ENCODE peak calls at places on chromosomes 16 and 17, in five cellular contexts. One of them, this sample, is unnamed.

GRCh38 chr17:76297436-76297835 is 10.6 kb downstream of the QRICH2 start:
- DNase-seq in A549: no peak
- DNase-seq in skeletal muscle cell: no peak
- DNase-seq in SK-N-SH: no peak
- DNase-seq in AG09309: no peak
- DNase-seq in this sample: no peak

GRCh38 chr16:77937473-77938195 is 84.7 kb upstream of the CLEC3A start:
- DNase-seq in A549: no peak
- DNase-seq in SK-N-SH: no peak
- DNase-seq in skeletal muscle cell: no peak
- DNase-seq in AG09309: no peak
- DNase-seq in this sample: no peak

GRCh38 chr17:9676742-9677387 is 31.5 kb downstream of the USP43 start:
- DNase-seq in skeletal muscle cell: no peak
- DNase-seq in A549: peak
- DNase-seq in AG09309: no peak
- DNase-seq in SK-N-SH: no peak
- DNase-seq in this sample: peak

GRCh38 chr17:39639566-39640458 is 2.9 kb downstream of the STARD3 start:
- DNase-seq in skeletal muscle cell: no peak
- DNase-seq in SK-N-SH: no peak
- DNase-seq in A549: no peak
- DNase-seq in AG09309: no peak
- DNase-seq in this sample: no peak

GRCh38 chr16:57240872-57241271 is 4.2 kb upstream of the ARL2BP start:
- DNase-seq in skeletal muscle cell: no peak
- DNase-seq in SK-N-SH: no peak
- DNase-seq in AG09309: no peak
- DNase-seq in A549: no peak
- DNase-seq in this sample: no peak

GRCh38 chr17:71033336-71033735 is 864.0 kb downstream of the KCNJ2 start:
- DNase-seq in skeletal muscle cell: no peak
- DNase-seq in AG09309: no peak
- DNase-seq in SK-N-SH: no peak
- DNase-seq in A549: no peak
- DNase-seq in this sample: no peak

GRCh38 chr17:77451894-77452852 is 311.4 kb downstream of the SEC14L1 start:
- DNase-seq in A549: no peak
- DNase-seq in AG09309: no peak
- DNase-seq in SK-N-SH: peak
- DNase-seq in skeletal muscle cell: no peak
- DNase-seq in this sample: no peak

GRCh38 chr17:31802502-31802901 is 56.5 kb downstream of the COPRS start:
- DNase-seq in skeletal muscle cell: no peak
- DNase-seq in AG09309: no peak
- DNase-seq in A549: no peak
- DNase-seq in SK-N-SH: no peak
- DNase-seq in this sample: no peak

GRCh38 chr17:75110307-75110937 is 653 bp downstream of the ARMC7 start:
- DNase-seq in SK-N-SH: no peak
- DNase-seq in skeletal muscle cell: no peak
- DNase-seq in AG09309: no peak
- DNase-seq in A549: no peak
- DNase-seq in this sample: no peak

GRCh38 chr16:2846511-2847310 is 11.3 kb downstream of the PRSS22 start:
- DNase-seq in skeletal muscle cell: peak
- DNase-seq in SK-N-SH: no peak
- DNase-seq in A549: peak
- DNase-seq in AG09309: peak
- DNase-seq in this sample: peak

GRCh38 chr16:27437946-27438345 is 36.0 kb downstream of the IL21R start:
- DNase-seq in skeletal muscle cell: no peak
- DNase-seq in A549: no peak
- DNase-seq in AG09309: no peak
- DNase-seq in SK-N-SH: peak
- DNase-seq in this sample: no peak

DNA sequence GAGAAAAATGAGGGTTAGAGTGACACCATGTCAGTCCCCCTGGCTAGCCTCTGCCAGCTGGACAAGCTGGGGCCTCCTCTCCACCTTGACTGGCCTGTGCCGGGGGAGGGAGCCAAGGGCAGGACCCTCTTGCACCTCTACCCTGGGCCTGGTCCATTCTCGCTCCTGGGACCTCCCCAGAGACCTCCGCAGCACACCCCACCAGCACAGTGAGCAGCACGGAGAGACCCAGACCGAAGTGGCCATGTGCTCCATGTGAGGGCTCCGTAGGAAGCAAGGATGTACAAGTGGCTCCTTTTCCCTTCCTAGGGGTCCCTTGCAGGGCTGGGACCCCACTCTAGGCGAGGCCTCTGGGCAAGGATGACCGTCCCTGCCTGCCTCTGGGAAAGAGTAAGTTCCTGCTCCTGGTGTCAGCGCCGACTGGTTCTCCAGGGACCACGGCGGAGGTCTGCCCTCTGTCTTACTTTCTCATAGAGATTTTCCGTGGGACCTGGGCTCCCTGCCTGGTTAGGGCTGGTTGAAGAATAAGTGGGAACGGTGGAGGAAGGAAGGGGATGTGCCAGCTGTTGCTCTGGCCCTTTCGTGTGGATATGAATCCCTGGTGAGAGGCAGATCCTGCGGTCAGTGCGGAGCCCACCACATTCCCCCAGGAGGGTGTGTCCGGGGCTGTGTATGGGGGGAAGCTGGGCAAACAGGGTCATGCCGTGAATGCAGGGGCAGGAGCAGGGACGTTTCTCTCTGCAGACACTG is 124.2 kb downstream of the METRNL start:
- DNase-seq in A549: no peak
- DNase-seq in skeletal muscle cell: no peak
- DNase-seq in AG09309: no peak
- DNase-seq in SK-N-SH: no peak
- DNase-seq in this sample: no peak
- H3K4me3 ChIP-seq in A549: no peak
- H3K4me3 ChIP-seq in skeletal muscle cell: no peak
- H3K4me3 ChIP-seq in AG09309: no peak
- H3K4me3 ChIP-seq in SK-N-SH: no peak
- H3K4me3 ChIP-seq in this sample: no peak

GRCh38 chr16:89505204-89506112 is 2.7 kb upstream of the SPG7 start:
- DNase-seq in AG09309: no peak
- DNase-seq in SK-N-SH: no peak
- DNase-seq in skeletal muscle cell: peak
- DNase-seq in A549: peak
- DNase-seq in this sample: peak
- H3K4me3 ChIP-seq in AG09309: no peak
- H3K4me3 ChIP-seq in SK-N-SH: no peak
- H3K4me3 ChIP-seq in skeletal muscle cell: no peak
- H3K4me3 ChIP-seq in A549: peak
- H3K4me3 ChIP-seq in this sample: no peak

GRCh38 chr17:17044846-17045561 is 2.7 kb downstream of the MPRIP start:
- DNase-seq in A549: no peak
- DNase-seq in SK-N-SH: peak
- DNase-seq in AG09309: peak
- DNase-seq in skeletal muscle cell: peak
- DNase-seq in this sample: no peak
- H3K4me3 ChIP-seq in A549: peak
- H3K4me3 ChIP-seq in SK-N-SH: peak
- H3K4me3 ChIP-seq in AG09309: peak
- H3K4me3 ChIP-seq in skeletal muscle cell: peak
- H3K4me3 ChIP-seq in this sample: peak

GRCh38 chr17:73834684-73835343 is 190.6 kb upstream of the SDK2 start:
- DNase-seq in A549: no peak
- DNase-seq in skeletal muscle cell: no peak
- DNase-seq in AG09309: no peak
- DNase-seq in SK-N-SH: no peak
- DNase-seq in this sample: no peak

GRCh38 chr17:73831699-73832098 is 187.5 kb upstream of the SDK2 start:
- DNase-seq in skeletal muscle cell: no peak
- DNase-seq in A549: no peak
- DNase-seq in SK-N-SH: no peak
- DNase-seq in AG09309: no peak
- DNase-seq in this sample: no peak

GRCh38 chr17:73829676-73830280 is 185.5 kb upstream of the SDK2 start:
- DNase-seq in AG09309: no peak
- DNase-seq in A549: no peak
- DNase-seq in SK-N-SH: no peak
- DNase-seq in skeletal muscle cell: no peak
- DNase-seq in this sample: no peak

GRCh38 chr17:73835605-73836004 is 191.4 kb upstream of the SDK2 start:
- DNase-seq in SK-N-SH: no peak
- DNase-seq in A549: no peak
- DNase-seq in skeletal muscle cell: no peak
- DNase-seq in AG09309: no peak
- DNase-seq in this sample: no peak

GRCh38 chr17:73833779-73834613 is 189.8 kb upstream of the SDK2 start:
- DNase-seq in A549: no peak
- DNase-seq in AG09309: no peak
- DNase-seq in SK-N-SH: no peak
- DNase-seq in skeletal muscle cell: no peak
- DNase-seq in this sample: no peak
- H3K4me3 ChIP-seq in A549: no peak
- H3K4me3 ChIP-seq in AG09309: no peak
- H3K4me3 ChIP-seq in SK-N-SH: no peak
- H3K4me3 ChIP-seq in skeletal muscle cell: no peak
- H3K4me3 ChIP-seq in this sample: no peak

GRCh38 chr17:81286491-81287145 is 8.5 kb downstream of the SLC38A10 start:
- DNase-seq in A549: no peak
- DNase-seq in AG09309: no peak
- DNase-seq in SK-N-SH: no peak
- DNase-seq in skeletal muscle cell: no peak
- DNase-seq in this sample: no peak

GRCh38 chr17:81285179-81285878 is 9.8 kb downstream of the SLC38A10 start:
- DNase-seq in A549: no peak
- DNase-seq in AG09309: no peak
- DNase-seq in SK-N-SH: no peak
- DNase-seq in skeletal muscle cell: no peak
- DNase-seq in this sample: no peak

GRCh38 chr17:81287741-81288430 is 7.2 kb downstream of the SLC38A10 start:
- DNase-seq in A549: no peak
- DNase-seq in AG09309: no peak
- DNase-seq in skeletal muscle cell: no peak
- DNase-seq in SK-N-SH: no peak
- DNase-seq in this sample: no peak

GRCh38 chr17:81287155-81287554 is 8.0 kb downstream of the SLC38A10 start:
- DNase-seq in SK-N-SH: no peak
- DNase-seq in A549: no peak
- DNase-seq in AG09309: no peak
- DNase-seq in skeletal muscle cell: no peak
- DNase-seq in this sample: no peak

DNA sequence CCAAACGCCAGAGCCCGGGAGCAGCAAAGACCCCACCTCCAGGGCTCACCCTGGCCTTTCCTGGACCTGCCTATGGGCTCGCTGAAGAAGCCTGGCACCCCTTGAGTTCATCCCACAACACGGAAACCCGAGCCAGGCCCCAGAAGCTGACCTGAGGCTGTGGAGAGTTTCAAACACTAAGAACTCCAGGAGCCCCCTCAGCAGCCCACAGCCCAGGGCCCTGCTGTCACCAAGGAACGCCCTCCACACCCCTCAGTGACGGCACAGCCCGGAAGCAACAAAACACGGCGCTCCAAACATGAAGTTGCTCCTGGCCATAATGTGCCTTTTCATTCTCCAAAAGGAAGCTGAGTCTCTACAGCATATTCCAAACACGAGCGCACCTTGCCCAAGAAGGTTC is 9.2 kb downstream of the SLC38A10 start:
- DNase-seq in A549: no peak
- DNase-seq in skeletal muscle cell: no peak
- DNase-seq in AG09309: no peak
- DNase-seq in SK-N-SH: no peak
- DNase-seq in this sample: no peak
- H3K4me3 ChIP-seq in A549: no peak
- H3K4me3 ChIP-seq in skeletal muscle cell: no peak
- H3K4me3 ChIP-seq in AG09309: no peak
- H3K4me3 ChIP-seq in SK-N-SH: no peak
- H3K4me3 ChIP-seq in this sample: no peak

GRCh38 chr16:71389330-71389729 is 30.8 kb downstream of the CALB2 start:
- DNase-seq in A549: no peak
- DNase-seq in AG09309: no peak
- DNase-seq in skeletal muscle cell: no peak
- DNase-seq in SK-N-SH: no peak
- DNase-seq in this sample: no peak
- H3K4me3 ChIP-seq in A549: no peak
- H3K4me3 ChIP-seq in AG09309: no peak
- H3K4me3 ChIP-seq in skeletal muscle cell: no peak
- H3K4me3 ChIP-seq in SK-N-SH: no peak
- H3K4me3 ChIP-seq in this sample: no peak

DNA sequence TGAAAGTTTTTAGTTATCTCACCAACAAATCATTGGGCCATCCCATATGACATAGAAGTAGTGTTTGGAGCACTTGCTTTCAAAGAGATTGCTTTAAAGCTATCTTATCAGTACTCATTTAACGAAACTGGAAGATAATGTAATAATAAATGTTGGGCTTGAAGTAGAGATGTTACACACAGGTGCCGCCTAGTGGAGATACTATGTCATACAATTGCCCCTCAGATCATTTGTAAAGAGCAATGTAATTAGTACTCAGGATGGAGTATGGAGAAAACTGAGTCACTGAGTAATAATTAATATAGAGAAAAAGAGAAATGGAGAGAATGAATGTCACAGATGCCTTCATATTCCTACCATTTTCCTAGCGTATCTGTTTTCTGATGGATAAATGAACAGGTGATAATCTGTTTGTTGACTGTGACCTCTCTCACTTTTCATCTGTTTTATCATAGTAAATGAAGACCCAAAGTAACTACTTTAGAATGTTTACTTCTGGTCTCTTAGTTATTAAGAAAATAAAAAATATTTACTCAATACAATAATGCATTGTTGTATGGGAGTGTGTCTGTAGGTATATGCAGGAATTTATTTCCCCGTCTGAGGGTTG is 80.4 kb downstream of the EFCAB5 start:
- DNase-seq in A549: peak
- DNase-seq in AG09309: no peak
- DNase-seq in SK-N-SH: peak
- DNase-seq in skeletal muscle cell: peak
- DNase-seq in this sample: peak
- H3K4me3 ChIP-seq in A549: no peak
- H3K4me3 ChIP-seq in AG09309: no peak
- H3K4me3 ChIP-seq in SK-N-SH: no peak
- H3K4me3 ChIP-seq in skeletal muscle cell: no peak
- H3K4me3 ChIP-seq in this sample: no peak

DNA sequence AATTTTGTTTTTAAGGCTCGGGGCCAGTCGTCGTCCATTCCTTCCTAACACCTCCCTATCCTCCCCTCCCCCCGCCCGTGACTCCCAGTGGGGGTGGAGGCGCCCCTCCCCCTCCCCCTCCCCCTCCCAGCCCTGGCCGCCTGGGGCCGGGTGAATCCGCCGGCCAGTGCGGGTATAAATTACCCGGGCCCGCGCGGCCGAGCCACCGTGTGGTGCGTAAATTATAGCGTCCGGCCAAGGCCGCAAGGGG is 2.0 kb upstream of the GSE1 start:
- DNase-seq in skeletal muscle cell: no peak
- DNase-seq in A549: no peak
- DNase-seq in SK-N-SH: no peak
- DNase-seq in AG09309: no peak
- DNase-seq in this sample: no peak
- H3K4me3 ChIP-seq in skeletal muscle cell: peak
- H3K4me3 ChIP-seq in A549: peak
- H3K4me3 ChIP-seq in SK-N-SH: peak
- H3K4me3 ChIP-seq in AG09309: peak
- H3K4me3 ChIP-seq in this sample: peak